ENCODE peak calls at places on chromosomes 3 and 15, in eight cellular contexts. X is osteoblast; V is brain microvascular endothelial cell; F is AG10803; E is CD8-positive, alpha-beta T cell; W is cardiac muscle cell; Z is transverse colon; K is retinal pigment epithelial cell. Y is an unnamed sample.

GRCh38 chr3:153596402-153596801 is 434.4 kb downstream of the RAP2B start:
- DNase-seq in V (no peak), E (no peak), Z (no peak), F (no peak), X (no peak), W (no peak), K (no peak), Y (no peak)

GRCh38 chr15:33278816-33279612 is 31.8 kb upstream of the RYR3 start:
- DNase-seq in F (peak), Z (no peak), E (no peak), V (peak), W (peak), K (peak), X (peak), Y (no peak)

GRCh38 chr3:182704926-182705325 is 88.4 kb upstream of the ATP11B start:
- DNase-seq in W (no peak), Z (no peak), X (no peak), K (no peak), V (no peak), E (no peak), F (no peak), Y (no peak)

GRCh38 chr3:156120528-156121251 is at the start of gene KCNAB1:
- DNase-seq in V (no peak), F (no peak), E (no peak), X (no peak), K (peak), Z (no peak), W (no peak), Y (no peak)

GRCh38 chr3:186024210-186024609 is 84.7 kb downstream of the ETV5 start:
- DNase-seq in W (peak), F (peak), K (no peak), E (no peak), V (no peak), Z (no peak), X (no peak), Y (no peak)

GRCh38 chr3:100893590-100893989 is 99.6 kb downstream of the ABI3BP start:
- DNase-seq in V (peak), Z (peak), K (no peak), F (peak), W (peak), X (peak), E (no peak), Y (no peak)

GRCh38 chr15:85564686-85565085 is 184.3 kb downstream of the AKAP13 start:
- DNase-seq in K (no peak), E (no peak), V (no peak), X (no peak), Z (no peak), W (no peak), F (no peak), Y (no peak)

GRCh38 chr3:16388850-16389411 is 123.9 kb downstream of the OXNAD1 start:
- DNase-seq in V (no peak), E (no peak), K (no peak), Z (no peak), F (peak), X (no peak), W (peak), Y (no peak)

DNA sequence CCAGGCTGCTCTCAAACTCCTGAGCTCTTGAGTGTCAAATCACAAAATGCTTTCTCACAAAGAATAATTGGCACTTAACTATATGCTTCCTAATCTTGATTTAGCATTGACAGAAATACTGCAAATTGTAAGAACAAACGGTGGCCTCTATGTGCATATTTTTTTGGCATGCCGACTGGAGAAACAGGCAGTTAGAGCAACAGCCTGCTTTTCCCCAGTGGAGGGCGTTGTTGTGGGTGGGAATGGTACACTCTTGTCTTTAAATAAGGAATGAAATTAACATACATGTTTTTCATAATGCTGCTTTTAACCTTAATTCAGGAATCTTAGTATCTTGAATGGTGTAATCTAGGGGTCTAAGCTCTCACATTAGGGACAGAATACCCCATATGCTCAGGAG is 31.1 kb upstream of the SV2B start:
- DNase-seq in F (no peak), X (no peak), K (no peak), E (no peak), W (no peak), V (no peak), Z (no peak), Y (no peak)
- TF ChIP-seq CTCF in F (no peak), X (peak), K (peak), E (no peak), W (no peak), V (no peak), Z (no peak), Y (peak)

DNA sequence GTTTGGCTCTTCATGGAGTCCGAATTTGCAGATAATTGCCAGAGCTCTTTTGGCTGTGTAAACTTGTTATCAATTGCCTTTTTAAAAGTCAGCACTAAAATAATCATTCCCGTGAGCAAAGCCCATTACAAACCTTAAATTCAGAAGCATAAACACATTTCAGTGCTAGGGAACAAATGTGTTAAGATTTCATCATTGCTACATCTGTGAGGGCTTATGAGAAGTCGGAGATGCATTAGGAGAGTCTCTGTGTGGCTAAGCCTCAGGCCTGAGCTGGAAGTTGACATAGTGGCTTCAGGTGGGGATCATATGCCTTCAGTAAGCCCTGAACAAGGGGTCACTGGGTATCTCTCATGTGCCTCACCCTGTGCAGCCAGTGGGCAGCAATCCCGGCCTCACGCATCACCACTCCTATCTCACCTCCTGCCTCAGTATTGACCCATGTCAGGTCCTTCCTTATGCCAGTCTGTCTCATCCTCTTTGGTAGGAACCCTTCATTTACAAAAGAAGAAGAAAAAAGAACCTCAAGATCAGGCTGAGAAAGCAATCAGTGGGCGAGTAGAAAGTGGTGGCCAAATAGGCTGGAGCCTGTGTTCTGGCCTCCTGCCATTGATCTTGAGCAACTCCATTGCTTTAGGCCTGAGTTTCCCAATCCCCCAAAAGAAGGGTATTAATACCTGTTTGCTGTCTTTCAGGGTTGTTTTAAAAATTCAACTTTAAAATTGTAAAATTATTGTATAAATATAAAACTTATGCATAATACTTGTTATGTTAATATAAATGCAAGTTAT is 233.5 kb downstream of the IL20RB start:
- DNase-seq in E (no peak), K (no peak), V (no peak), Z (no peak), F (no peak), X (no peak), W (no peak), Y (no peak)
- H3K4me3 ChIP-seq in E (no peak), K (no peak), V (no peak), Z (no peak), F (no peak), X (no peak), W (no peak), Y (no peak)

GRCh38 chr3:48465237-48465530 is 18.6 kb downstream of the ATRIP start:
- DNase-seq in X (no peak), Z (no peak), V (no peak), F (no peak), E (no peak), K (no peak), W (no peak), Y (no peak)

GRCh38 chr3:48465531-48466378 is 19.2 kb downstream of the ATRIP start:
- DNase-seq in X (peak), E (peak), Z (peak), K (peak), W (peak), V (peak), F (peak), Y (peak)

GRCh38 chr3:48467473-48468267 is 21.1 kb downstream of the ATRIP start:
- DNase-seq in W (no peak), Z (no peak), E (no peak), F (no peak), K (no peak), V (no peak), X (peak), Y (no peak)

GRCh38 chr3:48467110-48467454 is 20.5 kb downstream of the ATRIP start:
- DNase-seq in X (peak), K (no peak), F (no peak), W (no peak), V (no peak), Z (no peak), E (no peak), Y (no peak)

GRCh38 chr3:48466386-48467109 is 20.0 kb downstream of the ATRIP start:
- DNase-seq in E (no peak), Z (peak), K (no peak), X (peak), W (no peak), V (no peak), F (peak), Y (no peak)
- TF ChIP-seq CTCF in E (no peak), Z (no peak), K (no peak), X (no peak), W (no peak), V (no peak), F (no peak), Y (no peak)

GRCh38 chr3:195012100-195012499 is 258.9 kb downstream of the XXYLT1 start:
- DNase-seq in E (no peak), Z (no peak), V (no peak), K (no peak), X (no peak), F (no peak), W (no peak), Y (no peak)
- H3K4me3 ChIP-seq in E (no peak), Z (no peak), V (no peak), K (no peak), X (no peak), F (no peak), W (no peak), Y (no peak)

DNA sequence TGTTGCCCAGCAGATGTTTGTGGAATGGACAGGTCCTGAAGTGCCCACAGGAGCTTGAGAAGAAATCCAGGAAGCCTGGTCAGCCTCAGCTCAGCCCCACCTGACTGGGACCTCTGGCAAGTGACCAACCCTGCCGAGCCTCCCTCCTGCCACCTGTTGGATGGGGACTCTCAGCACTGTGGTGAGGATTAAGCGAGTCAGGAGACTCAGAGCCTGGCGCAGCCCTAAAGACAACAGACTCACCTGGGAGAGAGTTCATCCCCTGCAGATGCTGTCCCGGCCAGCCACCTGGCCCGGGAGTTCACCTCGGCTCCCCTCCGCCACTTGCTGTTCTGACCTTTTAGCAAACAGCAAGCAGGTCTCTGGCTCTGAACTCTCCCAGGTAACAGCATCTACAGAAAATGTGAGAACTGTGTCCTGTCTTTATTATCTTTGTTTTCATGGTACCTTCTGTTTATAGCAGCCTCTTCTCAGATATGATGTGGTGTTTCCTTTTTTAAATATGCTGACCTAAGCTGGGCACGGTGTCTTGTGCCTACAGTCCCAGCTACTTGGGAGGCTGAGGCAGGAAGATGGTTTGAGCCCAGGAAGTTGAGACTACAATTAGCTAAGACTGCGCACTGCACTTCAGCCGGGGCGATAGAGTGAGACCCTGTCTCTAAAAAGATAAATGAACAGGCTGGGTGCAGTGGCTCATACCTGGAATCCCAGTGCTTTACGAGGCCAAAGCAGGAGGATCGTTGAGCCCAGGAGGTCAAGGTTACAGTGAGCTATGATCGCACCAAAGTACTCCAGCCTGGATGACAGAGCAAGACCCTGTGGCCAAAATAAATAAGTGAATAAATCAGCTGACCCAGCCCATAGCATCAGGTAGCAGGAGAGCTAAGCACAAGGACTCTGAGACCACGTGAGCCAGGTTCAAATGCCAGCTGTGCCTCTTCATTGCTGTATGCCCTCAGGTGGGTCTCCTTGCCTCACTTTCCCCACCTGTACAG is 32.4 kb upstream of the SLC6A6 start:
- DNase-seq in V (no peak), X (no peak), E (no peak), K (no peak), F (no peak), W (no peak), Z (peak), Y (no peak)
- TF ChIP-seq CTCF in V (peak), X (no peak), E (no peak), K (peak), F (no peak), W (no peak), Z (peak), Y (no peak)

DNA sequence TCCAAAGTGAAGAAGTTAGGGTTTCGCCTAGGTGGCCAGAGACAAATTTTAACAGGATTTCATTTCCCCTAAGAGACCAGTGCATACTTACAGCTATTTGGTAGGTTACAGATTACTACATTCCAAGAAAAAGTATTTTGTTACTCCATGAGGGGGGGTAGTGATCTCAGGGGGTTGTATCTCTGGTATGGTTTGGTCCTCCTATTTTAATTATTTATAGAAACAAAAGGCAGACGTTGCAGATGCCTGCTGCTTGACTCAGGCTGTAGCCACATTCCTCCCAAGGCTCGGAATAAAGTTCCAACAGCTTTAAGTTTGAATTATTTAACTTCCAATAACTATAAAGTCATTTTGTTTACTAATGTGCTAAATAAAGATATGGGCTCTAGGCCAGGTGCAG is 1.3 kb upstream of the TRIM59 start:
- DNase-seq in X (peak), Z (no peak), V (peak), K (peak), F (peak), W (peak), E (no peak), Y (no peak)
- H3K4me3 ChIP-seq in X (peak), Z (no peak), V (peak), K (peak), F (peak), W (no peak), E (no peak), Y (no peak)

DNA sequence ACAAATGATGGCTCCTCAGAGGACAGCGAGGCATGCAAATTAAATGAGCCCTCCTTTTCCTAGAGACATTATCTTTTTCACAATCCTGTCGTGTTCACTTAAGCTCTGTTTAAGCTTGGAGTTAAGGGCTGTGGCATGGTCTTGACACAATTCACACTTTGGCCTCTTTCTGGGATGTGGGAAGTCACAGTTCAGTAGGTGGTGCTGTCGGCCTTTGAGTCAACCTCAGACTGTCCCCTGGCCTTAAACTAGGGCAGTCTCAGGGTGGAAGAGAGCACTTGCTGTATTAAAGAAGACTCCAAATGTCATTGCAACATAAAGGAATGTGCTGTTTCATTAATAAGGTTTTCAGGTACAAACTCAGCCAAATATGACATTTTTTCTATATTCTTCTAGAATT is 351.0 kb downstream of the MCTP2 start:
- DNase-seq in E (no peak), F (no peak), X (no peak), K (no peak), V (no peak), W (peak), Z (no peak), Y (no peak)
- TF ChIP-seq CTCF in E (no peak), F (no peak), X (no peak), K (no peak), V (no peak), W (peak), Z (no peak), Y (peak)

GRCh38 chr15:52256366-52256765 is 39.2 kb downstream of the MYO5C start:
- DNase-seq in V (peak), W (peak), F (peak), X (no peak), Z (peak), K (no peak), E (peak), Y (peak)
- H3K4me3 ChIP-seq in V (no peak), W (no peak), F (peak), X (no peak), Z (no peak), K (no peak), E (no peak), Y (no peak)

GRCh38 chr3:13403818-13404216 is 16.3 kb downstream of the NUP210 start:
- DNase-seq in E (no peak), K (no peak), W (no peak), Z (no peak), F (no peak), X (no peak), V (no peak), Y (no peak)

GRCh38 chr3:13405614-13406013 is 14.5 kb downstream of the NUP210 start:
- DNase-seq in X (no peak), E (no peak), V (no peak), W (no peak), K (no peak), Z (no peak), F (no peak), Y (no peak)

GRCh38 chr3:13404625-13405452 is 15.3 kb downstream of the NUP210 start:
- DNase-seq in E (no peak), V (no peak), K (no peak), F (no peak), Z (no peak), X (no peak), W (no peak), Y (no peak)

GRCh38 chr3:13401149-13401548 is 19.0 kb downstream of the NUP210 start:
- DNase-seq in W (no peak), X (no peak), E (no peak), K (no peak), Z (no peak), F (no peak), V (no peak), Y (no peak)

DNA sequence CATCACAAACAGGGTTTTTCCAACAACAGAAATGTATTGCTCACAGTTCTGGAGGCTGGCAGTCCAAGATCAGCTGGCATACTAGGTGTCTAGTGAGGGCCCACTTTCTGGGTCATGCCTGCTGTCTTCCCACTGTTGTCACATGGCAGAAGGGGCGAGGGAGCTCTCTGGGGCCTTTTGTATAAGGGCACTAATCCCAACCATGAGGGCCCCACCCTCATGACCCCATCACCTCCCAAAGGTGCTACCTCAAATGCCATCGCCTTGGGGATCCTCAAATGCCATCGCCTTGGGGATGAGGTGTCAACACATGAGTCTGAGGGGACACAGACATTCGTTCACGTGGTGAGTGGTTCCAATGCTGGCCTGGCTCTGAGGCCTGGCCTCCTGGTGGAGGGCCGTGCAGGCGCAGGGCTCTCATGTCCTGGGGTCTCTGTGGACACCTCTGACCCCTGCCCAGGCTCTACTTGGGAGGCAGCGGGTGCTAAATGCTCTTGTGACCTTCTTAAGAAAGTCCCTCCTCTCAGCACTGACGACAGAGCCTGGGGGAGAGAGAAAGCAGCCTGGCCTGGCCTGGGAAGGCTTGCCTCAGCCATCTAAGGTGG is 16.8 kb downstream of the NUP210 start:
- DNase-seq in K (no peak), W (no peak), V (no peak), F (no peak), E (no peak), X (no peak), Z (no peak), Y (no peak)
- TF ChIP-seq CTCF in K (no peak), W (no peak), V (no peak), F (no peak), E (no peak), X (no peak), Z (no peak), Y (no peak)

GRCh38 chr3:177147790-177148189 is 49.5 kb downstream of the TBL1XR1 start:
- DNase-seq in Z (no peak), W (no peak), X (no peak), K (no peak), E (no peak), V (no peak), F (no peak), Y (no peak)
- H3K4me3 ChIP-seq in Z (no peak), W (no peak), X (no peak), K (no peak), E (no peak), V (no peak), F (no peak), Y (no peak)